ENCODE peak calls at places on chromosome 6, in seven cellular contexts. L is Caki2; V is WTC11; S is Calu3; E is GM04503; R is mucosa of gallbladder; I is activated T-cell treated with anti-CD3 and anti-CD28 coated beads, Interleukin-2, amount 50 U/mL, for 48 hours. G is an unnamed sample.
A peak's percentile ranks its signal among the peaks of the same experiment; 100 is the strongest.

GRCh38 chr6:111591370-111591900 is 14.2 kb downstream of the TRAF3IP2 start:
- DNase-seq in L (peak; percentile 93), V (no peak), I (no peak), S (peak; percentile 90), R (peak; percentile 94), E (peak; percentile 97), G (no peak)

GRCh38 chr6:89071036-89071435 is 9.5 kb upstream of the PNRC1 start:
- DNase-seq in I (no peak), R (peak; percentile 39), S (no peak), L (no peak), V (no peak), E (no peak), G (no peak)

GRCh38 chr6:97316982-97317381 is 34.0 kb upstream of the MMS22L start:
- DNase-seq in S (no peak), L (no peak), V (no peak), I (no peak), E (no peak), R (no peak), G (peak; percentile 20)

GRCh38 chr6:90610671-90611542 is 24.0 kb upstream of the MAP3K7 start:
- DNase-seq in R (no peak), V (peak; percentile 68), S (peak; percentile 9), L (no peak), I (peak; percentile 61), E (no peak), G (peak; percentile 42)

GRCh38 chr6:31660224-31660997 is at the start of gene C6orf47:
- DNase-seq in E (no peak), V (peak; percentile 89), R (peak; percentile 84), L (peak; percentile 72), I (peak; percentile 85), S (peak; percentile 96), G (peak; percentile 93)

GRCh38 chr6:156729248-156729647 is 47.9 kb upstream of the ARID1B start:
- DNase-seq in R (no peak), S (no peak), L (peak; percentile 30), V (no peak), I (no peak), E (no peak), G (no peak)

GRCh38 chr6:7074870-7075269 is 32.9 kb upstream of the RREB1 start:
- DNase-seq in L (no peak), S (no peak), I (no peak), V (no peak), R (no peak), E (no peak), G (no peak)

GRCh38 chr6:10416863-10417641 is 2.2 kb upstream of the TFAP2A start:
- DNase-seq in E (no peak), R (no peak), I (no peak), V (peak; percentile 84), L (no peak), S (peak; percentile 32), G (no peak)

GRCh38 chr6:41045664-41046063 is 3.4 kb downstream of the TSPO2 start:
- DNase-seq in V (no peak), R (no peak), I (no peak), E (no peak), L (no peak), S (no peak), G (no peak)

GRCh38 chr6:32153252-32153834 is 598 bp upstream of the PPT2 start:
- DNase-seq in V (peak; percentile 58), L (peak; percentile 89), R (no peak), S (no peak), E (no peak), I (peak; percentile 43), G (peak; percentile 85)

GRCh38 chr6:36929607-36930006 is 24.9 kb upstream of the PI16 start:
- DNase-seq in L (no peak), V (no peak), R (no peak), S (no peak), I (no peak), E (no peak), G (no peak)

GRCh38 chr6:32111424-32112066 is 2.4 kb upstream of the TNXB start:
- DNase-seq in R (no peak), L (no peak), V (no peak), S (no peak), E (no peak), I (no peak), G (no peak)

GRCh38 chr6:169803291-169803811 is 51.9 kb downstream of the ERMARD start:
- DNase-seq in E (no peak), R (no peak), S (no peak), I (peak; percentile 18), L (peak; percentile 15), V (no peak), G (no peak)

GRCh38 chr6:2203264-2203663 is 42.1 kb downstream of the GMDS start:
- DNase-seq in R (no peak), V (no peak), S (no peak), E (no peak), I (no peak), L (no peak), G (no peak)

GRCh38 chr6:11044712-11045167 is 635 bp upstream of the ELOVL2 start:
- DNase-seq in V (peak; percentile 24), I (no peak), L (no peak), R (no peak), S (no peak), E (no peak), G (no peak)

GRCh38 chr6:30707281-30707850 is 9.7 kb downstream of the MDC1 start:
- DNase-seq in I (no peak), V (no peak), S (peak; percentile 56), E (no peak), R (peak; percentile 58), L (no peak), G (no peak)

GRCh38 chr6:74785236-74785635 is 420.6 kb downstream of the COL12A1 start:
- DNase-seq in I (no peak), E (no peak), V (no peak), R (no peak), S (no peak), L (no peak), G (no peak)

GRCh38 chr6:134187154-134187553 is 130.8 kb downstream of the SGK1 start:
- DNase-seq in E (no peak), S (no peak), R (no peak), V (no peak), I (no peak), L (no peak), G (no peak)

GRCh38 chr6:124964084-124964763 is 2.0 kb downstream of the RNF217 start:
- DNase-seq in V (no peak), L (peak; percentile 42), S (no peak), E (no peak), R (peak; percentile 66), I (no peak), G (peak; percentile 22)

GRCh38 chr6:84018453-84019061 is 15.0 kb upstream of the MRAP2 start:
- DNase-seq in R (no peak), L (no peak), S (no peak), V (no peak), I (no peak), E (no peak), G (peak; percentile 35)

GRCh38 chr6:127918506-127919427 is 17.9 kb upstream of the THEMIS start:
- DNase-seq in S (no peak), R (no peak), I (no peak), E (no peak), L (no peak), V (no peak), G (no peak)

GRCh38 chr6:101395345-101395744 is 1.8 kb downstream of the GRIK2 start:
- DNase-seq in R (no peak), E (no peak), I (no peak), L (no peak), V (no peak), S (no peak), G (peak; percentile 4)